ENCODE peak calls at places on chromosomes 12 and 14, in six cellular contexts. O is Karpas-422; R is GM04503; Z is CD4-positive, alpha-beta memory T cell; Y is pulmonary artery endothelial cell; P is T-helper 1 cell. E is an unnamed sample.

GRCh38 chr12:77925536-77926108 is 94.9 kb downstream of the NAV3 start:
- DNase-seq in Y (peak), R (peak), O (peak), Z (no peak), P (no peak), E (peak)

GRCh38 chr12:53170245-53170644 is 10.3 kb upstream of the ZNF740 start:
- DNase-seq in R (no peak), P (no peak), O (no peak), Y (no peak), Z (no peak), E (no peak)

GRCh38 chr14:29601559-29602109 is 326.0 kb downstream of the PRKD1 start:
- DNase-seq in O (no peak), R (no peak), Y (peak), Z (no peak), P (no peak), E (no peak)

GRCh38 chr12:59600174-59600573 is 4.3 kb downstream of the SLC16A7 start:
- DNase-seq in Y (no peak), R (peak), Z (no peak), O (no peak), P (no peak), E (no peak)

GRCh38 chr14:36716614-36717184 is 55.0 kb downstream of the PAX9 start:
- DNase-seq in P (no peak), R (no peak), Y (no peak), O (no peak), Z (no peak), E (no peak)

GRCh38 chr12:92987846-92988621 is 58.9 kb upstream of the EEA1 start:
- DNase-seq in O (peak), Y (no peak), R (no peak), P (no peak), Z (no peak), E (peak)

GRCh38 chr12:50400104-50400637 is 514 bp upstream of the LARP4 start:
- DNase-seq in P (no peak), Y (no peak), Z (no peak), O (peak), R (no peak), E (peak)

GRCh38 chr12:113476093-113476986 is 4.7 kb upstream of the LHX5 start:
- DNase-seq in R (no peak), Y (no peak), Z (no peak), O (no peak), P (no peak), E (no peak)

GRCh38 chr12:43198608-43199007 is 353.4 kb downstream of the ADAMTS20 start:
- DNase-seq in P (no peak), R (no peak), Z (no peak), O (no peak), Y (no peak), E (no peak)

GRCh38 chr12:20547788-20548575 is 147.2 kb upstream of the SLCO1C1 start:
- DNase-seq in P (no peak), R (no peak), O (no peak), Y (peak), Z (no peak), E (no peak)

GRCh38 chr12:89525002-89525823 is 617 bp upstream of the GALNT4 start:
- DNase-seq in R (no peak), P (peak), Z (peak), O (peak), Y (no peak), E (peak)

GRCh38 chr12:110224379-110225304 is 56.4 kb upstream of the ATP2A2 start:
- DNase-seq in Z (no peak), Y (peak), P (no peak), O (no peak), R (peak), E (no peak)

GRCh38 chr12:97368462-97369150 is 94.0 kb upstream of the RMST start:
- DNase-seq in P (no peak), Z (no peak), R (no peak), O (no peak), Y (no peak), E (no peak)

GRCh38 chr12:85441740-85442139 is 161.7 kb downstream of the ALX1 start:
- DNase-seq in R (no peak), Z (no peak), Y (no peak), O (no peak), P (no peak), E (no peak)

GRCh38 chr12:44716681-44717080 is 159.4 kb downstream of the NELL2 start:
- DNase-seq in Z (no peak), P (no peak), Y (no peak), O (no peak), R (no peak), E (no peak)

GRCh38 chr14:94944636-94945258 is 174.8 kb upstream of the GSC start:
- DNase-seq in P (no peak), R (no peak), Z (no peak), Y (no peak), O (no peak), E (no peak)

GRCh38 chr14:100782516-100783320 is 43.2 kb upstream of the MEG3 start:
- DNase-seq in P (no peak), O (no peak), Z (no peak), R (no peak), Y (no peak), E (no peak)